ENCODE peak calls at places on chromosomes 4 and X, in five cellular contexts. A, L, P, H and O are unnamed samples.

GRCh38 chrX:136227948-136228584 is 23.1 kb downstream of the MAP7D3 start:
- DNase-seq in A (no peak), L (no peak), P (no peak), H (no peak), O (no peak)

GRCh38 chrX:151902813-151903591 is 9.7 kb upstream of the MAGEA4 start:
- DNase-seq in A (peak), L (no peak), P (no peak), H (peak), O (no peak)

GRCh38 chrX:119690921-119691716 is 1.8 kb downstream of the SEPTIN6 start:
- DNase-seq in A (peak), L (peak), P (no peak), H (no peak), O (no peak)

GRCh38 chr4:151313306-151314028 is 11.9 kb downstream of the SH3D19 start:
- DNase-seq in A (no peak), L (no peak), P (no peak), H (no peak), O (no peak)

GRCh38 chr4:6909970-6910339 is 329 bp downstream of the TBC1D14 start:
- DNase-seq in A (no peak), L (peak), P (no peak), H (peak), O (no peak)

GRCh38 chr4:78560296-78560963 is 8.9 kb downstream of the ANXA3 start:
- DNase-seq in A (peak), L (no peak), P (no peak), H (no peak), O (no peak)

GRCh38 chrX:119512145-119512800 is 44.0 kb downstream of the SLC25A5 start:
- DNase-seq in A (peak), L (no peak), P (peak), H (peak), O (peak)

GRCh38 chr4:1520145-1520661 is 114.0 kb upstream of the NKX1-1 start:
- DNase-seq in A (no peak), L (no peak), P (no peak), H (no peak), O (no peak)

GRCh38 chr4:183118585-183118984 is 19.5 kb downstream of the WWC2 start:
- DNase-seq in A (peak), L (no peak), P (no peak), H (no peak), O (no peak)

GRCh38 chr4:10611673-10612072 is 72.9 kb downstream of the CLNK start:
- DNase-seq in A (peak), L (no peak), P (no peak), H (no peak), O (no peak)

GRCh38 chr4:53321151-53321987 is 44.5 kb downstream of the SCFD2 start:
- DNase-seq in A (peak), L (no peak), P (no peak), H (no peak), O (no peak)

GRCh38 chr4:59553063-59553738 is 1646.9 kb upstream of the ADGRL3 start:
- DNase-seq in A (peak), L (no peak), P (no peak), H (no peak), O (no peak)

GRCh38 chr4:117660668-117661067 is 373.6 kb upstream of the NDST3 start:
- DNase-seq in A (no peak), L (no peak), P (no peak), H (no peak), O (no peak)

GRCh38 chr4:95296052-95296451 is 252.7 kb downstream of the UNC5C start:
- DNase-seq in A (no peak), L (no peak), P (no peak), H (no peak), O (no peak)

GRCh38 chr4:151862766-151863165 is 102.0 kb upstream of the GATB start:
- DNase-seq in A (peak), L (no peak), P (no peak), H (no peak), O (no peak)

GRCh38 chr4:146633471-146633800 is 5.3 kb upstream of the POU4F2 start:
- DNase-seq in A (no peak), L (no peak), P (no peak), H (no peak), O (no peak)

GRCh38 chr4:159871141-159871540 is 768.3 kb downstream of the RAPGEF2 start:
- DNase-seq in A (peak), L (no peak), P (no peak), H (no peak), O (no peak)

GRCh38 chrX:100648601-100649417 is 4.8 kb downstream of the SRPX2 start:
- DNase-seq in A (peak), L (no peak), P (no peak), H (peak), O (no peak)

GRCh38 chrX:39813631-39814246 is 284.0 kb downstream of the BCOR start:
- DNase-seq in A (peak), L (no peak), P (peak), H (peak), O (peak)

GRCh38 chr4:105496899-105497298 is 23.0 kb upstream of the PPA2 start:
- DNase-seq in A (no peak), L (no peak), P (no peak), H (no peak), O (no peak)
- TF ChIP-seq CTCF in A (no peak), L (no peak), P (no peak), H (peak), O (peak)

DNA sequence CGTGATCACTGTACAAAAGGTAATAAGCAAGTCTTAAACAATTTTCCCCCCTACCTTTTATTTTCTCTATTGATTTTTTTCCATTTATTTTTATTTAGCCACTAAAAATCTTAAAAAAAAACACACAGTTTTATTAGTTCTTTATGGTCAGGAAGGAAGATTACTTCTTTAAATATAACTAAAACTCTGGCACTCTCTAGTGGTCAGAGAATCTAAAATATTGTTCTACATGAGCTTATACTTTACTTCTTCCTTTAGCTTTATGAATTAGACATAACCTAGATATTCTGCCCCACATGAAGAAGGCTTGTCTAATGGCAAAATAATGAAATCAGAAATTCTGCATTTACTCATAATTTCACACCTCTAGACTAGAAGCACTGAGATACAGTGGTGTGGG is 135.2 kb downstream of the PDE5A start:
- DNase-seq in A (no peak), L (no peak), P (no peak), H (no peak), O (no peak)
- TF ChIP-seq CTCF in A (no peak), L (no peak), P (no peak), H (no peak), O (peak)

GRCh38 chr4:71732706-71733105 is 51.2 kb downstream of the GC start:
- DNase-seq in A (peak), L (no peak), P (no peak), H (no peak), O (no peak)
- TF ChIP-seq CTCF in A (peak), L (no peak), P (peak), H (peak), O (peak)

DNA sequence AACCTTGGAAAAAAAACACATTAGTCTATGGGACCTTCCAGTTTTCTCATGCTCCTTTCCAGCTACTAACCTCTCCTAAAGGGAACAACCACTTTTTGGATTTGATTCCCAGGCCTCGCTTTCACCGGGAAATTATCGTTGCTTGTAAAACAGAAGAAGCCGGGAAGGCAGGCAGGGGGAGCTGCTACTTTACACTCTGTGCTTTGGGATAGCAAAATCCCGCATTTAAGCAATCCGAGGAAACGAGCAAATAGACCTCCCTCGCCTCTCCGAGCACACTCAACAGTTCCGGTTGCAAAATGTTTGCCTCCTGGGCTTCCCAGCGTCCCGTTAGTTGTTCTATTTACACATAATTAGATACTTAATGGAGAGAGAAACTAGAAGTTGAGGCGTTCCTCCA is 1.2 kb downstream of the CD38 start:
- DNase-seq in A (peak), L (no peak), P (no peak), H (peak), O (no peak)
- TF ChIP-seq CTCF in A (peak), L (no peak), P (no peak), H (peak), O (peak)

GRCh38 chr4:70269674-70270073 is 27.3 kb downstream of the CSN3 start:
- DNase-seq in A (no peak), L (no peak), P (no peak), H (no peak), O (no peak)
- TF ChIP-seq CTCF in A (peak), L (no peak), P (no peak), H (no peak), O (peak)

DNA sequence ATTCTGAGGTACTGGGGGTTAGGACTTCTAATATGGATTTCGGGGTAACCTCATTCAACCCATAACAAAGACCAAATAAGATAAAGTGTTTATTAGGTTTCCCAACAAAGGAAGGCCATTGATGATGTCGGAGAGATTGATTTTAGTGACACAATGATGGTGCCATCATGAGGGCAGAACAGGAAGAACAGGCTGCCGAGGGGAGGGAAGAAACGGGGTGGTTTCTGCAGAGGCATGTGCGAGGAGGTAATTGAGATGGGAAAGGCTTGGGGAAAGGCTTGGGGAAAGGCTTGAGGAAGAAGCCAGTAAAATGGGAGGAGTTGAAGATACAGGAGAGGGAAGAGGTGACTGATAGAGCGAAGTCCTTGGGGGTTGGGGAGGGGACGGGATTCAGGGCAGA is 6.2 kb downstream of the HPSE start:
- DNase-seq in A (no peak), L (no peak), P (no peak), H (no peak), O (no peak)
- TF ChIP-seq CTCF in A (no peak), L (no peak), P (no peak), H (no peak), O (peak)

GRCh38 chr4:67918428-67918827 is 34.6 kb upstream of the TMPRSS11D start:
- DNase-seq in A (no peak), L (no peak), P (no peak), H (no peak), O (no peak)
- TF ChIP-seq CTCF in A (no peak), L (no peak), P (no peak), H (no peak), O (no peak)

GRCh38 chr4:65880594-65880993 is 210.3 kb upstream of the EPHA5 start:
- DNase-seq in A (peak), L (no peak), P (no peak), H (no peak), O (no peak)
- TF ChIP-seq CTCF in A (no peak), L (no peak), P (no peak), H (no peak), O (no peak)